ENCODE peak calls at places on chromosomes 2 and 18, in eight cellular contexts. One of them, this sample, is unnamed. For H3K36me3 and H3K27me3, the result is how much of the 10 kb centered on the place peaks cover.

GRCh38 chr2:71327916-71328315 is 3.7 kb upstream of the ZNF638 start:
- DNase-seq in HCT116: no peak
- DNase-seq in suprapubic skin: no peak
- DNase-seq in Panc1: no peak
- DNase-seq in neural progenitor cell: no peak
- DNase-seq in neuronal stem cell: no peak
- DNase-seq in aorta: no peak
- DNase-seq in right lobe of liver: no peak
- DNase-seq in this sample: no peak

GRCh38 chr18:33517950-33518349 is 60.1 kb upstream of the ASXL3 start:
- DNase-seq in HCT116: no peak
- DNase-seq in suprapubic skin: no peak
- DNase-seq in Panc1: no peak
- DNase-seq in neural progenitor cell: no peak
- DNase-seq in neuronal stem cell: no peak
- DNase-seq in aorta: no peak
- DNase-seq in right lobe of liver: no peak
- DNase-seq in this sample: no peak

GRCh38 chr18:51021226-51021965 is 8.6 kb upstream of the SMAD4 start:
- DNase-seq in HCT116: no peak
- DNase-seq in suprapubic skin: no peak
- DNase-seq in Panc1: no peak
- DNase-seq in neural progenitor cell: no peak
- DNase-seq in neuronal stem cell: no peak
- DNase-seq in aorta: no peak
- DNase-seq in right lobe of liver: no peak
- DNase-seq in this sample: no peak

GRCh38 chr2:239930378-239930777 is 94.8 kb downstream of the NDUFA10 start:
- DNase-seq in HCT116: no peak
- DNase-seq in suprapubic skin: peak
- DNase-seq in Panc1: no peak
- DNase-seq in neural progenitor cell: no peak
- DNase-seq in neuronal stem cell: no peak
- DNase-seq in aorta: peak
- DNase-seq in right lobe of liver: peak
- DNase-seq in this sample: peak

GRCh38 chr2:83115606-83116005 is 1343.5 kb downstream of the SUCLG1 start:
- DNase-seq in HCT116: no peak
- DNase-seq in suprapubic skin: no peak
- DNase-seq in Panc1: no peak
- DNase-seq in neural progenitor cell: no peak
- DNase-seq in neuronal stem cell: no peak
- DNase-seq in aorta: no peak
- DNase-seq in right lobe of liver: no peak
- DNase-seq in this sample: no peak

GRCh38 chr2:165161510-165161909 is 42.3 kb downstream of the SCN3A start:
- DNase-seq in HCT116: no peak
- DNase-seq in suprapubic skin: no peak
- DNase-seq in Panc1: no peak
- DNase-seq in neural progenitor cell: no peak
- DNase-seq in neuronal stem cell: no peak
- DNase-seq in aorta: no peak
- DNase-seq in right lobe of liver: no peak
- DNase-seq in this sample: no peak

GRCh38 chr2:239181601-239182471 is 219.0 kb downstream of the HDAC4 start:
- DNase-seq in HCT116: no peak
- DNase-seq in suprapubic skin: peak
- DNase-seq in Panc1: no peak
- DNase-seq in neural progenitor cell: peak
- DNase-seq in neuronal stem cell: no peak
- DNase-seq in aorta: peak
- DNase-seq in right lobe of liver: no peak
- DNase-seq in this sample: peak

GRCh38 chr2:15191801-15192200 is 369.3 kb downstream of the NBAS start:
- DNase-seq in HCT116: peak
- DNase-seq in suprapubic skin: no peak
- DNase-seq in Panc1: no peak
- DNase-seq in neural progenitor cell: no peak
- DNase-seq in neuronal stem cell: no peak
- DNase-seq in aorta: no peak
- DNase-seq in right lobe of liver: no peak
- DNase-seq in this sample: no peak

GRCh38 chr2:135167273-135167672 is 115.2 kb downstream of the RAB3GAP1 start:
- DNase-seq in HCT116: no peak
- DNase-seq in suprapubic skin: no peak
- DNase-seq in Panc1: no peak
- DNase-seq in neural progenitor cell: no peak
- DNase-seq in neuronal stem cell: no peak
- DNase-seq in aorta: no peak
- DNase-seq in right lobe of liver: no peak
- DNase-seq in this sample: no peak
- H3K36me3 ChIP-seq in HCT116: under half
- H3K36me3 ChIP-seq in suprapubic skin: half or more
- H3K36me3 ChIP-seq in Panc1: under half
- H3K36me3 ChIP-seq in neural progenitor cell: under half
- H3K36me3 ChIP-seq in neuronal stem cell: half or more
- H3K36me3 ChIP-seq in aorta: under half
- H3K36me3 ChIP-seq in right lobe of liver: under half
- H3K36me3 ChIP-seq in this sample: half or more

DNA sequence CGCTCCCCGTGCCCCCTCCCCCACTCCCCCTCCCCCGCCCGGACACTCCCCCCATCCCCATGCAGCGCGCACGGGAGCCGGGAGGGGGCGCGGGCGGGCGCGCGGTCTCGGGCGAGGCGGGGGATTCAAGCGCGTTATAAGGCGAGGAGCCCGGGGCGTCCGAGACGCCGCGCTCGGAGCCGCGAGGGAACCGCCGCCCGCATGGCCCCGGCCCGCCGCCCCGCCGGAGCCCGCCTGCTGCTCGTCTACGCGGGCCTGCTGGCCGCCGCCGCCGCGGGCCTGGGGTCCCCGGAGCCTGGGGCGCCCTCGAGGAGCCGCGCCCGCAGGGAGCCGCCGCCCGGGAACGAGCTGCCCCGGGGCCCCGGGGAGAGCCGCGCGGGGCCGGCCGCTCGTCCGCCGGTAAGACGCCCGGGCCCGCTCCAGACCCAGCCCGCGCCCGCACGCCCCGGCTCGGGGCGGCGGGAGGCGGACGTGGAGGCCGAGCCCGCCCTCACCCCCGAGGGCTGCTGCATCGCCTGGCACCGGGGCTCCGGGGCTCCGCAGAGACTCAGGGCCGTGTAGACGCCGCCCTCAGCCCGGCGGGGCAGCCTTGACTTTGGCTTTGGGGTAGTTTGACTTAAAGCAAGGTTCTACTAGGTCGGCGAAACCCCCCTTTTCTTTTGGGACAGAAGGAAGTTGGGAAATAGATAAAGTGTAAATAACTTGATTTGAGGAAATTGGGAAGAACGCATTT is at the start of gene ERFE:
- DNase-seq in HCT116: no peak
- DNase-seq in suprapubic skin: no peak
- DNase-seq in Panc1: no peak
- DNase-seq in neural progenitor cell: peak
- DNase-seq in neuronal stem cell: peak
- DNase-seq in aorta: peak
- DNase-seq in right lobe of liver: peak
- DNase-seq in this sample: peak
- H3K27me3 ChIP-seq in HCT116: under half
- H3K27me3 ChIP-seq in suprapubic skin: under half
- H3K27me3 ChIP-seq in Panc1: under half
- H3K27me3 ChIP-seq in neural progenitor cell: half or more
- H3K27me3 ChIP-seq in neuronal stem cell: under half
- H3K27me3 ChIP-seq in aorta: under half
- H3K27me3 ChIP-seq in right lobe of liver: under half
- H3K27me3 ChIP-seq in this sample: under half

DNA sequence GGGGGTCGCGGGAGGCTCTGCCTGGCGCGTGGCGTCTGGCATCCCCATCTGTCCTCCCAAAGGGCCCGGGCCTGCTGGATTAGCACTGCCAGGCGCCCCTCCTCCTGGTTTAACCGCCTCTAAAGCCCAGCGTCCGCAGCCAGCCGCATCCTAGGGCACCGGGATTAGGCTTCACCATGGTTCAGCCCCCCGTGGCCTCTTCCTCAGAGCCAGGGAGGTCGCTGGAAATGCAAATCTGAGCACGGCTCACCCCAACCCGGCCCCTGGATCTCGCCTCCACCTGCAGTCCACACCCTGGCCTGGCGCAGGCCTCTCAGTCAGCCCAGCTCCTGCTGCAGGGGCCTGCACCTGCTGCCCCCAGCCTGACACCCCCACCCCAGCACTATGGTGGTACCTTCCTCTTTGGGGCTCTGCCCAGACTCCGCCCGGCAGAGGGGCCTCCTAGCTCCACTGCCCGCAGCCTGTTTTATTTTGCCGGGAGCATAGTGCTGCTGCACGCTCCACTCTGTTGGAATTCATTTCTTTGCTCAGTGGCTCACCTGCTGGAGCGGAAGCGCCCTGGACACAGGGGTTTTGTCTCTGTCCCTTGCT is 13.2 kb downstream of the PRELID3A start:
- DNase-seq in HCT116: no peak
- DNase-seq in suprapubic skin: no peak
- DNase-seq in Panc1: no peak
- DNase-seq in neural progenitor cell: peak
- DNase-seq in neuronal stem cell: peak
- DNase-seq in aorta: peak
- DNase-seq in right lobe of liver: no peak
- DNase-seq in this sample: peak
- H3K4me3 ChIP-seq in HCT116: no peak
- H3K4me3 ChIP-seq in suprapubic skin: peak
- H3K4me3 ChIP-seq in Panc1: no peak
- H3K4me3 ChIP-seq in neural progenitor cell: peak
- H3K4me3 ChIP-seq in neuronal stem cell: no peak
- H3K4me3 ChIP-seq in aorta: no peak
- H3K4me3 ChIP-seq in right lobe of liver: no peak
- H3K4me3 ChIP-seq in this sample: peak

GRCh38 chr2:241129086-241129871 is 20.0 kb downstream of the PASK start:
- DNase-seq in HCT116: no peak
- DNase-seq in suprapubic skin: peak
- DNase-seq in Panc1: no peak
- DNase-seq in neural progenitor cell: no peak
- DNase-seq in neuronal stem cell: no peak
- DNase-seq in aorta: peak
- DNase-seq in right lobe of liver: peak
- DNase-seq in this sample: no peak
- H3K36me3 ChIP-seq in HCT116: under half
- H3K36me3 ChIP-seq in suprapubic skin: under half
- H3K36me3 ChIP-seq in Panc1: under half
- H3K36me3 ChIP-seq in neural progenitor cell: under half
- H3K36me3 ChIP-seq in neuronal stem cell: half or more
- H3K36me3 ChIP-seq in aorta: under half
- H3K36me3 ChIP-seq in right lobe of liver: under half
- H3K36me3 ChIP-seq in this sample: under half

DNA sequence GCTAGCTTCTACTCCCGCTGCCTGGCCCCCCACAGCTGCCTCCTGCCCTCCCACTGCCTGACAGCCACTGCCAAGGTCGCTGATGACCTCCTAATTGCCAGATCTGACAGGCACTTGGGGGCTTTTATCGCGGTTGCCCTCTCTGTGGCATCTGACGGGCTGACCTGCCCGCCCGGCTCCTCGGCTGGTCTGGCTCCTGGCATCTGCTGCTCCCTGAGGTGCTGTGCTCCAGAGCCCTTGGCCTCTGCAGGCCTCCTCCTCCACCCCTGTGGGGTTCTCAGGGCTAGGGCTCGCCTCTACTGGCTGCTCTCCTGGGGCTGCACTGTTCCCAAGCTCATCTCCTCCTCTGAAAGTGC is 43.1 kb downstream of the INHBB start:
- DNase-seq in HCT116: no peak
- DNase-seq in suprapubic skin: peak
- DNase-seq in Panc1: no peak
- DNase-seq in neural progenitor cell: no peak
- DNase-seq in neuronal stem cell: no peak
- DNase-seq in aorta: peak
- DNase-seq in right lobe of liver: peak
- DNase-seq in this sample: no peak
- H3K27me3 ChIP-seq in HCT116: under half
- H3K27me3 ChIP-seq in suprapubic skin: under half
- H3K27me3 ChIP-seq in Panc1: under half
- H3K27me3 ChIP-seq in neural progenitor cell: under half
- H3K27me3 ChIP-seq in neuronal stem cell: under half
- H3K27me3 ChIP-seq in aorta: under half
- H3K27me3 ChIP-seq in right lobe of liver: under half
- H3K27me3 ChIP-seq in this sample: under half

This sample was measured in WERI-Rb-1.